ENCODE peak calls at places on chromosomes 12 and 14, in ten cellular contexts. Y is SIG-M5; D is NCI-H2107; X is pons; K is T-helper 2 cell; O is iris pigment epithelial cell; G is NCI-H1105; C is ACHN; Z is GM10248; W is activated T-cell treated with anti-CD3 and anti-CD28 coated beads, Interleukin-2, amount 50 U/mL, for 72 hours. U is an unnamed sample.

GRCh38 chr12:122978507-122978955 is 1.9 kb upstream of the ARL6IP4 start:
- DNase-seq in Y (no peak), D (no peak), X (no peak), K (no peak), O (no peak), G (no peak), C (no peak), Z (no peak), W (no peak), U (no peak)

GRCh38 chr14:90624228-90624627 is 192.0 kb downstream of the TTC7B start:
- DNase-seq in Y (no peak), D (no peak), X (no peak), K (no peak), O (peak; percentile 55), G (no peak), C (peak; percentile 66), Z (no peak), W (no peak), U (no peak)

GRCh38 chr14:75299064-75299463 is 20.4 kb downstream of the FOS start:
- DNase-seq in Y (peak; percentile 62), D (no peak), X (peak; percentile 73), K (no peak), O (peak; percentile 90), G (no peak), C (no peak), Z (no peak), W (no peak), U (no peak)

GRCh38 chr14:76307786-76308780 is 67.9 kb upstream of the ESRRB start:
- DNase-seq in Y (no peak), D (no peak), X (no peak), K (no peak), O (no peak), G (no peak), C (no peak), Z (no peak), W (no peak), U (no peak)

GRCh38 chr12:116556964-116557706 is 2.0 kb upstream of the MAP1LC3B2 start:
- DNase-seq in Y (no peak), D (no peak), X (no peak), K (no peak), O (peak; percentile 34), G (no peak), C (no peak), Z (no peak), W (no peak), U (no peak)

GRCh38 chr12:52346596-52346995 is 20.7 kb downstream of the KRT85 start:
- DNase-seq in Y (no peak), D (no peak), X (peak; percentile 27), K (no peak), O (no peak), G (no peak), C (no peak), Z (no peak), W (no peak), U (no peak)

GRCh38 chr12:65192963-65193516 is 23.7 kb downstream of the LEMD3 start:
- DNase-seq in Y (no peak), D (no peak), X (no peak), K (no peak), O (peak; percentile 22), G (no peak), C (no peak), Z (no peak), W (no peak), U (no peak)

GRCh38 chr14:77141592-77142288 is at the start of gene ZDHHC22:
- DNase-seq in Y (no peak), D (no peak), X (no peak), K (no peak), O (no peak), G (peak; percentile 65), C (no peak), Z (no peak), W (no peak), U (no peak)

GRCh38 chr12:62078020-62078419 is 182.2 kb upstream of the USP15 start:
- DNase-seq in Y (no peak), D (no peak), X (no peak), K (no peak), O (no peak), G (no peak), C (no peak), Z (no peak), W (no peak), U (no peak)

GRCh38 chr12:82687020-82687951 is 580 bp downstream of the TMTC2 start:
- DNase-seq in Y (no peak), D (peak; percentile 52), X (peak; percentile 30), K (peak; percentile 36), O (peak; percentile 54), G (peak; percentile 76), C (peak; percentile 67), Z (peak; percentile 51), W (peak; percentile 67), U (peak; percentile 73)

GRCh38 chr12:5166976-5167375 is 123.3 kb downstream of the KCNA5 start:
- DNase-seq in Y (no peak), D (no peak), X (peak; percentile 11), K (no peak), O (peak; percentile 64), G (no peak), C (peak; percentile 91), Z (no peak), W (no peak), U (no peak)

GRCh38 chr14:103198429-103199140 is 75.3 kb downstream of the TNFAIP2 start:
- DNase-seq in Y (no peak), D (no peak), X (no peak), K (no peak), O (peak; percentile 90), G (no peak), C (no peak), Z (no peak), W (no peak), U (no peak)

GRCh38 chr12:53025250-53025649 is 19.0 kb downstream of the EIF4B start:
- DNase-seq in Y (no peak), D (no peak), X (no peak), K (no peak), O (no peak), G (no peak), C (no peak), Z (no peak), W (no peak), U (no peak)

GRCh38 chr12:49345048-49345839 is 1.4 kb upstream of the DNAJC22 start:
- DNase-seq in Y (no peak), D (no peak), X (no peak), K (no peak), O (no peak), G (peak; percentile 33), C (peak; percentile 90), Z (peak; percentile 72), W (no peak), U (peak; percentile 75)

GRCh38 chr12:88172844-88173407 is 30.8 kb downstream of the TMTC3 start:
- DNase-seq in Y (no peak), D (no peak), X (no peak), K (no peak), O (peak; percentile 13), G (no peak), C (no peak), Z (no peak), W (no peak), U (no peak)

GRCh38 chr12:84842406-84843013 is 70.1 kb downstream of the SLC6A15 start:
- DNase-seq in Y (no peak), D (peak; percentile 33), X (peak; percentile 43), K (no peak), O (peak; percentile 55), G (peak; percentile 50), C (peak; percentile 73), Z (peak; percentile 19), W (peak; percentile 10), U (peak; percentile 18)

GRCh38 chr14:60485057-60485599 is 735 bp downstream of the C14orf39 start:
- DNase-seq in Y (no peak), D (no peak), X (no peak), K (no peak), O (no peak), G (no peak), C (no peak), Z (no peak), W (no peak), U (no peak)

GRCh38 chr14:35727764-35728163 is 81.3 kb downstream of the RALGAPA1 start:
- DNase-seq in Y (no peak), D (no peak), X (no peak), K (no peak), O (no peak), G (no peak), C (no peak), Z (no peak), W (no peak), U (no peak)

GRCh38 chr12:115998119-115998633 is 279.3 kb downstream of the MED13L start:
- DNase-seq in Y (no peak), D (peak; percentile 28), X (peak; percentile 26), K (no peak), O (peak; percentile 61), G (peak; percentile 19), C (peak; percentile 64), Z (peak; percentile 37), W (peak; percentile 15), U (peak; percentile 49)

GRCh38 chr12:121190523-121191031 is 19.4 kb upstream of the P2RX4 start:
- DNase-seq in Y (peak; percentile 40), D (no peak), X (no peak), K (no peak), O (peak; percentile 98), G (no peak), C (peak; percentile 90), Z (no peak), W (no peak), U (no peak)

GRCh38 chr12:131102493-131102931 is 148.8 kb downstream of the ADGRD1 start:
- DNase-seq in Y (peak; percentile 22), D (no peak), X (no peak), K (no peak), O (no peak), G (no peak), C (no peak), Z (no peak), W (no peak), U (no peak)

GRCh38 chr14:105944632-105945610 is 418.5 kb downstream of the TMEM121 start:
- DNase-seq in Y (no peak), D (peak; percentile 79), X (no peak), K (peak; percentile 69), O (peak; percentile 2), G (peak; percentile 75), C (peak; percentile 60), Z (peak; percentile 68), W (peak; percentile 88), U (peak; percentile 76)

GRCh38 chr12:131357152-131357747 is 353.6 kb upstream of the SFSWAP start:
- DNase-seq in Y (no peak), D (no peak), X (no peak), K (no peak), O (no peak), G (no peak), C (no peak), Z (no peak), W (no peak), U (no peak)

GRCh38 chr12:51779876-51780275 is 68.6 kb downstream of the FIGNL2 start:
- DNase-seq in Y (no peak), D (no peak), X (peak; percentile 81), K (no peak), O (no peak), G (no peak), C (no peak), Z (no peak), W (no peak), U (no peak)

GRCh38 chr12:18811268-18811667 is 73.3 kb downstream of the CAPZA3 start:
- DNase-seq in Y (peak; percentile 6), D (no peak), X (no peak), K (no peak), O (peak; percentile 2), G (no peak), C (no peak), Z (no peak), W (no peak), U (no peak)

GRCh38 chr14:92412912-92413311 is 89.9 kb downstream of the SLC24A4 start:
- DNase-seq in Y (no peak), D (no peak), X (no peak), K (no peak), O (no peak), G (no peak), C (no peak), Z (no peak), W (no peak), U (no peak)

GRCh38 chr14:104201063-104201462 is 62.7 kb downstream of the KIF26A start:
- DNase-seq in Y (no peak), D (peak; percentile 33), X (no peak), K (no peak), O (no peak), G (no peak), C (no peak), Z (no peak), W (no peak), U (no peak)

GRCh38 chr12:14868916-14869315 is 16.7 kb downstream of the MGP start:
- DNase-seq in Y (no peak), D (no peak), X (no peak), K (no peak), O (peak; percentile 28), G (no peak), C (no peak), Z (no peak), W (no peak), U (no peak)

U was measured in GM13976.